ENCODE peak calls at places on chromosomes 3 and 15, in eight cellular contexts. U is psoas muscle, Y is H9, I is mesendoderm, J is caudate nucleus, T is heart left ventricle, N is GM23248, H is ovary. B is an unnamed sample.

GRCh38 chr3:122679085-122679466 is 1.6 kb upstream of the PARP14 start:
- DNase-seq in U (peak; percentile 84), I (peak; percentile 85), H (peak; percentile 84), Y (peak; percentile 81), T (peak; percentile 84), N (peak; percentile 90), J (peak; percentile 39), B (peak; percentile 73)

GRCh38 chr3:39783730-39784129 is 25.7 kb upstream of the MYRIP start:
- DNase-seq in T (no peak), H (no peak), Y (no peak), I (no peak), U (no peak), J (no peak), N (no peak), B (no peak)

GRCh38 chr3:58628823-58629562 is 37.6 kb downstream of the FAM3D start:
- DNase-seq in U (peak; percentile 72), Y (no peak), I (no peak), H (peak; percentile 60), T (peak; percentile 59), N (peak; percentile 97), J (no peak), B (no peak)

GRCh38 chr3:179921500-179921899 is 115.2 kb downstream of the PEX5L start:
- DNase-seq in N (no peak), U (no peak), T (no peak), H (no peak), J (no peak), Y (no peak), I (no peak), B (no peak)

GRCh38 chr3:33144433-33144832 is 30.6 kb downstream of the CRTAP start:
- DNase-seq in H (no peak), N (no peak), J (no peak), U (no peak), Y (peak; percentile 79), T (no peak), I (peak; percentile 74), B (no peak)

GRCh38 chr3:48155122-48155521 is 33.1 kb downstream of the CDC25A start:
- DNase-seq in Y (no peak), N (peak; percentile 92), T (no peak), U (no peak), J (no peak), H (no peak), I (no peak), B (no peak)

GRCh38 chr3:153704115-153704514 is 417.1 kb upstream of the ARHGEF26 start:
- DNase-seq in Y (no peak), J (no peak), N (no peak), I (no peak), H (no peak), U (no peak), T (no peak), B (no peak)

GRCh38 chr3:119783255-119783654 is 1.4 kb downstream of the NR1I2 start:
- DNase-seq in Y (no peak), H (no peak), U (no peak), I (no peak), T (no peak), J (no peak), N (no peak), B (no peak)

GRCh38 chr15:47678047-47678446 is 39.3 kb upstream of the SEMA6D start:
- DNase-seq in H (no peak), T (no peak), U (no peak), I (no peak), Y (no peak), N (peak; percentile 17), J (no peak), B (no peak)

GRCh38 chr3:64340636-64341240 is 115.5 kb upstream of the PRICKLE2 start:
- DNase-seq in T (no peak), H (no peak), U (no peak), N (peak; percentile 91), I (peak; percentile 88), J (no peak), Y (no peak), B (no peak)

GRCh38 chr3:172159962-172160538 is 120.7 kb downstream of the FNDC3B start:
- DNase-seq in I (peak; percentile 64), N (peak; percentile 71), H (no peak), Y (peak; percentile 53), T (peak; percentile 75), U (no peak), J (no peak), B (no peak)

GRCh38 chr3:18079062-18079461 is 336.6 kb upstream of the TBC1D5 start:
- DNase-seq in N (no peak), T (no peak), J (no peak), I (no peak), U (no peak), H (no peak), Y (no peak), B (no peak)
- H3K27ac ChIP-seq in N (no peak overlapping the region), T (no peak overlapping the region), J (no peak overlapping the region), I (no peak overlapping the region), U (no peak overlapping the region), H (no peak overlapping the region), Y (no peak overlapping the region), B (no peak overlapping the region)

GRCh38 chr15:75750261-75751050 is 37.8 kb upstream of the CSPG4 start:
- DNase-seq in U (no peak), T (no peak), I (no peak), H (no peak), Y (no peak), N (no peak), J (no peak), B (no peak)

GRCh38 chr15:75753145-75753544 is 40.5 kb upstream of the CSPG4 start:
- DNase-seq in Y (no peak), U (no peak), I (no peak), T (no peak), H (no peak), J (no peak), N (no peak), B (no peak)

GRCh38 chr15:75749820-75750219 is 37.2 kb upstream of the CSPG4 start:
- DNase-seq in T (no peak), Y (no peak), J (no peak), H (no peak), N (no peak), I (no peak), U (no peak), B (no peak)

GRCh38 chr15:75751901-75752300 is 39.3 kb upstream of the CSPG4 start:
- DNase-seq in T (no peak), J (no peak), H (no peak), U (no peak), N (no peak), Y (no peak), I (no peak), B (no peak)

GRCh38 chr15:75751116-75751875 is 38.6 kb upstream of the CSPG4 start:
- DNase-seq in H (no peak), U (no peak), J (no peak), T (no peak), I (no peak), N (no peak), Y (no peak), B (no peak)
- H3K27ac ChIP-seq in H (no peak overlapping the region), U (no peak overlapping the region), J (no peak overlapping the region), T (no peak overlapping the region), I (no peak overlapping the region), N (no peak overlapping the region), Y (no peak overlapping the region), B (no peak overlapping the region)

DNA sequence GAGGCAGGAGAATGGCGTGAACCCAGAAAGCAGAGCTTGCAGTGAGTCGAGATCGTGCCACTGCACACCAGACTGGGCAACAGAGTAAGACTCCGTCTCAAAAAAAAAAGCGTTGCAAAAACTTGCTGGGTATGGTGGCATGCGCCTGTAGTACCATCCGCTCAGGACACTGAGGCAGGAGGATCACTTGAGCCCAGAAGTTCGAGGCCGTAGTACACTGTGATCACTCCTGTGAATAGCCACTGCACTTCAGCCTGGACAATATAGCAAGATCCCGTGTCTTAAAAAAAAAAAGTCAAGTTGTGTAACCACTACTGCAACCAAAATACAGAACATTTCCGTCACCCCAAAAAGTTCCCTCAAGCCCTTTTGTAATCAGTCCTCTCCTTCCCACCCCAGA is 1.5 kb downstream of the ARPC4 start:
- DNase-seq in U (no peak), H (no peak), J (no peak), T (no peak), N (no peak), Y (no peak), I (no peak), B (no peak)
- H3K27ac ChIP-seq in U (peak overlapping the region; percentile 95), H (no peak overlapping the region), J (no peak overlapping the region), T (no peak overlapping the region), N (no peak overlapping the region), Y (no peak overlapping the region), I (no peak overlapping the region), B (no peak overlapping the region)

GRCh38 chr3:23994247-23994574 is 49.1 kb downstream of the NR1D2 start:
- DNase-seq in N (no peak), J (no peak), U (no peak), I (no peak), Y (no peak), H (no peak), T (no peak), B (no peak)

GRCh38 chr3:23993556-23994246 is 48.6 kb downstream of the NR1D2 start:
- DNase-seq in Y (no peak), J (no peak), I (no peak), T (no peak), H (no peak), N (no peak), U (no peak), B (no peak)

GRCh38 chr3:23987376-23987775 is 42.3 kb downstream of the NR1D2 start:
- DNase-seq in I (no peak), H (no peak), U (no peak), N (no peak), T (no peak), J (no peak), Y (no peak), B (no peak)

GRCh38 chr3:23992051-23992628 is 47.1 kb downstream of the NR1D2 start:
- DNase-seq in J (peak; percentile 27), H (no peak), I (peak; percentile 59), T (no peak), N (peak; percentile 74), U (no peak), Y (no peak), B (no peak)

DNA sequence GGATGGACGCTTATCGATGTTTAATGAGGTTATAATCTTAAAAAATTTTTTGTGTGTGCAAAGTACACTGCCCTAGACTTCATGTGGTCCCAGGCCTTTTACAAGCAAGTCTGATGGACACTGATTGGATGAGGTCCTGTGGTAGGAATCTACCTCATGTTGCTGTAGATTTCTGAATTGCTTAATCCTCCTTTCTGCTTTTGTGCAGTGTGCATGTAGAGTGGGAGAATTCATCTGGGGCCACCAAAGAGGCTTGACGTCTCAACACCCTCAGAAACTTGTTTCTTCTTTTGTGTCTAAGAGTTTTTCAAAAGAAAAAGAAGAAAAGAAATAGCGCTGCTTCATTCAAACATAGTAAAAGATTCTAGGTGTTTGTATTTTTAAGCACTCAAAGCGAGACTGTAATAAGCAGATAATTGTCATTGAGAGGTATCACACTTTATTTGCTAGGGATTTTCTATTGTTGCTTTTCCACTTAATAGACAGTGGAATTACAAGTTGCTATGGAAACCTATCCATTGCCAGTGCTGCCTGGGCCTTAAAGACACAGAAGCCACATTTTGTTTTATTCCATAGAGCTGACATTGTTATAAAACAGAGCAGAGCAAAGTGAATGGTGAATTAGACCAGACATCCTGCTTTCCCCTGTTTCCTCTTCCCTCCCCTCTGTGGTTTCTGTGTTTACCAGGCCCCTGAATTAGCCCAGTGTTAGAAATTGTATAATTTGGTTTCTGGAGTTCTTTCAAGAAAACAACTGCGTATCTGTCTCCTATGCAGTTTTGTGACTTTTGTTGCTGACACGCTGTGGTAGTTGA is 46.4 kb downstream of the NR1D2 start:
- DNase-seq in J (no peak), Y (no peak), T (no peak), H (no peak), U (no peak), N (peak; percentile 30), I (no peak), B (peak; percentile 37)
- H3K27ac ChIP-seq in J (peak overlapping the region; percentile 97), Y (no peak overlapping the region), T (no peak overlapping the region), H (no peak overlapping the region), U (no peak overlapping the region), N (no peak overlapping the region), I (no peak overlapping the region), B (peak overlapping the region; percentile 71)